ENCODE peak calls at places on chromosomes 13 and 19, in five cellular contexts. J, L, O, Q and T are unnamed samples. For H3K36me3, the result is how much of the 10 kb centered on the place peaks cover.

GRCh38 chr19:46602392-46603194 is 1.5 kb downstream of the CALM3 start:
- DNase-seq in J (peak), L (no peak), O (peak), Q (no peak), T (no peak)

GRCh38 chr13:34026308-34026707 is 208.4 kb downstream of the RFC3 start:
- DNase-seq in J (no peak), L (no peak), O (no peak), Q (no peak), T (no peak)

GRCh38 chr19:41189425-41190065 is 3.5 kb upstream of the CYP2S1 start:
- DNase-seq in J (no peak), L (no peak), O (peak), Q (no peak), T (peak)

GRCh38 chr19:19171821-19172532 is 1.9 kb upstream of the MEF2B start:
- DNase-seq in J (no peak), L (no peak), O (no peak), Q (no peak), T (no peak)

GRCh38 chr13:94309997-94310842 is 169.3 kb downstream of the DCT start:
- DNase-seq in J (no peak), L (no peak), O (no peak), Q (no peak), T (no peak)

GRCh38 chr13:35388979-35389378 is 87.5 kb downstream of the MAB21L1 start:
- DNase-seq in J (no peak), L (no peak), O (no peak), Q (no peak), T (no peak)

GRCh38 chr13:75334634-75335447 is 147.1 kb downstream of the TBC1D4 start:
- DNase-seq in J (no peak), L (no peak), O (no peak), Q (no peak), T (no peak)

GRCh38 chr19:12112701-12113100 is 27.4 kb downstream of the ZNF20 start:
- DNase-seq in J (no peak), L (no peak), O (no peak), Q (no peak), T (no peak)

GRCh38 chr13:108428691-108429090 is 159.2 kb downstream of the TNFSF13B start:
- DNase-seq in J (no peak), L (no peak), O (no peak), Q (no peak), T (no peak)

GRCh38 chr19:29724102-29724641 is 9.1 kb upstream of the C19orf12 start:
- DNase-seq in J (no peak), L (no peak), O (peak), Q (peak), T (no peak)

GRCh38 chr13:27964741-27965323 is 4.3 kb downstream of the CDX2 start:
- DNase-seq in J (no peak), L (no peak), O (peak), Q (no peak), T (no peak)

GRCh38 chr19:16136185-16137067 is 7.1 kb upstream of the HSH2D start:
- DNase-seq in J (no peak), L (no peak), O (peak), Q (no peak), T (no peak)

GRCh38 chr13:36925603-36926002 is 5.6 kb upstream of the SMAD9 start:
- DNase-seq in J (no peak), L (no peak), O (no peak), Q (no peak), T (no peak)

GRCh38 chr19:51398096-51398704 is 7.8 kb upstream of the C19orf84 start:
- DNase-seq in J (no peak), L (no peak), O (no peak), Q (no peak), T (no peak)

GRCh38 chr19:55109527-55110291 is 7.7 kb downstream of the PPP1R12C start:
- DNase-seq in J (no peak), L (no peak), O (no peak), Q (no peak), T (no peak)

GRCh38 chr13:25733061-25733491 is 318.7 kb downstream of the SHISA2 start:
- DNase-seq in J (no peak), L (no peak), O (no peak), Q (no peak), T (no peak)

GRCh38 chr19:7611541-7612279 is 16.0 kb downstream of the CAMSAP3 start:
- DNase-seq in J (no peak), L (no peak), O (no peak), Q (no peak), T (no peak)
- H3K36me3 ChIP-seq in J (under half), L (under half), O (under half), Q (under half), T (under half)

DNA sequence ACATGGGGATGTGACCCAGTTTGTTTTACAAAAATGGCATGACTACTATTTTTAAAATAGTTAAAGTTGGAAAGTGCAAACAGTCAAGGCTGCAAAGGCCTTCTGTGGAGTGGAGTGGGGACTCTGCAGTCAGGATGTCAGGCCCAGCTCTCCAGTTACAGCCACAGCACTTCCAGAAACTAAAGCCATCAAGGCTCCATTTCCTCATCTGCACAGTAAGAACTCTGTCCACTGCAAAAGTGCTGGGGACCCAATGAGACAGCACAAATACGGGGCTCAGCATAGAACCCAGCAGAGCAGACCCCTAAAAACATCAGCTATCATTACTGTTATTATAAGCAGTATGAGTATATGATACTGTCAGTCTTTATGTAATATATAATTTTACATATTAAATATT is 73.6 kb downstream of the SACS start:
- DNase-seq in J (no peak), L (no peak), O (no peak), Q (no peak), T (no peak)
- H3K36me3 ChIP-seq in J (under half), L (under half), O (under half), Q (under half), T (under half)

GRCh38 chr19:875265-875879 is 15.9 kb downstream of the CFD start:
- DNase-seq in J (no peak), L (no peak), O (peak), Q (no peak), T (no peak)
- H3K36me3 ChIP-seq in J (under half), L (under half), O (under half), Q (under half), T (under half)

DNA sequence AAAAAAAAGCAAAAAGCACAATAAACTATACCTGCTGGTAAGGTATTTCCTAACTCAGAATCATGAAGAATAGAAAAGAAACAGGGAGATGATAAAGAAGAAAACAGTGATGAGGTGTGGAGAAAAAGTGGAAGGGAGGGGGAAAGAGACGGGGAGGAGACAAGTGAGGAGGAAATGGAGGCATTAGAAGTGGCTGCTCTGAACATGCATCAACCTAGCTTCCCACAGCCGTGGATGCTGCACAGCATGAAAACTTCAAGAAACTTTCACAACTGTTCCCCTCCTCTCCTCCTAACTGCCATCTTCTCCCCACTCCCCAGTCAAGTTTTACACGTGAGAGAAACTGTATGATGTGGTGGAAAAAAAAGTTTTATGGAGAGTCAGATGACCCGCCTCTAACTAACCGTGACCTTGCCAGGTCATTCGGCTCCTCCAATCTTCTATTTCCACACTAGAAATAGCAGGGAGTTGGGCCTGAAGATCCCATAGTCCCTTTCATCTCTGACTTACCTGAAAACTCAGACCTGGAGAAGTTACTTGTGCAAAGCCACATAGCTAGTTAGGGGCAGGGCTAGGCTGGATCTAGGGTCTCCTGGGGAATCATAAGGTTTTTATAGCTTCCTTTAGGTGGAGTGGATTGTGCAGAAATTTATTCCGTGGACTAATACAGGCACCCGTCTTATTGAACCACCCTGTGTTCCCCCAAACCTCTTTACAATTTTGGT is 461.9 kb downstream of the KLF5 start:
- DNase-seq in J (no peak), L (no peak), O (no peak), Q (peak), T (no peak)
- H3K36me3 ChIP-seq in J (under half), L (under half), O (under half), Q (under half), T (under half)

GRCh38 chr19:17404621-17405249 is 695 bp downstream of the BST2 start:
- DNase-seq in J (no peak), L (no peak), O (no peak), Q (no peak), T (no peak)
- H3K36me3 ChIP-seq in J (under half), L (under half), O (under half), Q (under half), T (under half)

GRCh38 chr13:98900442-98900841 is 77.4 kb downstream of the DOCK9 start:
- DNase-seq in J (no peak), L (no peak), O (no peak), Q (no peak), T (no peak)
- H3K36me3 ChIP-seq in J (under half), L (under half), O (under half), Q (under half), T (under half)

GRCh38 chr13:113603116-113603710 is 18.7 kb downstream of the TFDP1 start:
- DNase-seq in J (no peak), L (no peak), O (no peak), Q (no peak), T (no peak)
- H3K36me3 ChIP-seq in J (under half), L (under half), O (under half), Q (under half), T (under half)

GRCh38 chr19:45417151-45417550 is 6.6 kb downstream of the ERCC1 start:
- DNase-seq in J (no peak), L (no peak), O (peak), Q (no peak), T (no peak)

GRCh38 chr19:45419396-45419795 is 4.3 kb downstream of the ERCC1 start:
- DNase-seq in J (no peak), L (no peak), O (peak), Q (no peak), T (no peak)

GRCh38 chr19:45419895-45420294 is 3.8 kb downstream of the ERCC1 start:
- DNase-seq in J (no peak), L (no peak), O (no peak), Q (no peak), T (no peak)

GRCh38 chr19:45420356-45420755 is 3.4 kb downstream of the ERCC1 start:
- DNase-seq in J (no peak), L (no peak), O (peak), Q (no peak), T (no peak)

GRCh38 chr19:45418812-45419211 is 4.9 kb downstream of the ERCC1 start:
- DNase-seq in J (no peak), L (no peak), O (no peak), Q (no peak), T (no peak)
- H3K36me3 ChIP-seq in J (under half), L (under half), O (under half), Q (under half), T (under half)